ENCODE peak calls at places on chromosome 21, in five cellular contexts. B, H, K, Q and C are unnamed samples.

GRCh38 chr21:32064511-32064910 is 191.7 kb downstream of the HUNK start:
- DNase-seq in B (no peak), H (no peak), K (no peak), Q (no peak), C (no peak)

GRCh38 chr21:20882462-20883415 is 115.5 kb upstream of the NCAM2 start:
- DNase-seq in B (peak), H (peak), K (no peak), Q (no peak), C (peak)

GRCh38 chr21:44297525-44298290 is 2.1 kb upstream of the PFKL start:
- DNase-seq in B (peak), H (peak), K (peak), Q (peak), C (peak)

GRCh38 chr21:41419921-41420862 is 5.8 kb upstream of the MX1 start:
- DNase-seq in B (peak), H (peak), K (peak), Q (peak), C (peak)

GRCh38 chr21:28069446-28069845 is 923.2 kb downstream of the LTN1 start:
- DNase-seq in B (no peak), H (no peak), K (no peak), Q (no peak), C (no peak)

GRCh38 chr21:44092201-44092600 is 15.0 kb upstream of the PWP2 start:
- DNase-seq in B (no peak), H (no peak), K (no peak), Q (no peak), C (no peak)

GRCh38 chr21:37447288-37447936 is 80.8 kb downstream of the DYRK1A start:
- DNase-seq in B (no peak), H (no peak), K (no peak), Q (no peak), C (no peak)

GRCh38 chr21:41428311-41428710 is 2.3 kb downstream of the MX1 start:
- DNase-seq in B (no peak), H (no peak), K (no peak), Q (no peak), C (no peak)

GRCh38 chr21:35470522-35470921 is 421.4 kb upstream of the RUNX1 start:
- DNase-seq in B (no peak), H (peak), K (no peak), Q (no peak), C (no peak)

GRCh38 chr21:22223385-22223784 is 1225.2 kb downstream of the NCAM2 start:
- DNase-seq in B (no peak), H (no peak), K (peak), Q (no peak), C (no peak)

GRCh38 chr21:25790122-25790951 is 55.6 kb downstream of the GABPA start:
- DNase-seq in B (peak), H (peak), K (no peak), Q (peak), C (peak)

GRCh38 chr21:44383216-44383615 is 29.8 kb downstream of the TRPM2 start:
- DNase-seq in B (no peak), H (no peak), K (no peak), Q (no peak), C (no peak)

GRCh38 chr21:14366998-14367397 is 15.9 kb downstream of the HSPA13 start:
- DNase-seq in B (no peak), H (no peak), K (no peak), Q (no peak), C (no peak)

GRCh38 chr21:19340303-19340702 is 936.7 kb upstream of the TMPRSS15 start:
- DNase-seq in B (no peak), H (no peak), K (no peak), Q (no peak), C (no peak)

GRCh38 chr21:34930971-34931370 is 118.1 kb downstream of the RUNX1 start:
- DNase-seq in B (no peak), H (no peak), K (no peak), Q (no peak), C (no peak)

GRCh38 chr21:17590443-17590842 is 22.3 kb downstream of the BTG3 start:
- DNase-seq in B (no peak), H (no peak), K (no peak), Q (no peak), C (no peak)

GRCh38 chr21:31130821-31131220 is 92.5 kb upstream of the KRTAP19-8 start:
- DNase-seq in B (no peak), H (no peak), K (no peak), Q (no peak), C (no peak)

GRCh38 chr21:15732290-15732995 is 2.7 kb downstream of the USP25 start:
- DNase-seq in B (no peak), H (no peak), K (peak), Q (peak), C (no peak)

GRCh38 chr21:36892201-36892600 is 74.3 kb downstream of the HLCS start:
- DNase-seq in B (no peak), H (no peak), K (no peak), Q (no peak), C (no peak)

GRCh38 chr21:30227633-30228404 is 11.9 kb upstream of the CLDN8 start:
- DNase-seq in B (no peak), H (peak), K (no peak), Q (no peak), C (no peak)

GRCh38 chr21:37204580-37204979 is 62.6 kb downstream of the VPS26C start:
- DNase-seq in B (no peak), H (no peak), K (no peak), Q (no peak), C (no peak)

GRCh38 chr21:21715286-21715969 is 717.2 kb downstream of the NCAM2 start:
- DNase-seq in B (no peak), H (no peak), K (no peak), Q (no peak), C (no peak)

DNA sequence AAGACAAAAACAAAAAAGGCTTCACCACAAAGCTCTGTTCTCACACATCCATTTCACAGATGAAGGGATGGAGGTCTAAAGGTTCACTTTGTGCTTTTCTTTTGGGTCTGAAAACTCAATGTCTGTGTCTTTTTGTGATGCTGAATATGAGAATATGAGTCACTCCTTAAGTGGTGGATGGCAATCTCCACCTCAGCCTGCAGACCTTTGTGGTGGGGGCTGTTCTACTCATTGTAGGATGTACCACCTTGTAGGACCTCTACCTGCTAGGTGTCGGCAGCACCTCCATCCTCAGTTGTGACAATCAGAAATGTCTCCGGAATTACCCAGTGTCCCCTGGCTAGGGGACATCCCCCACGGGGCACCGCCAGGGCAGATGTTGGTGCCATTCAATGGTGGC is 42.8 kb downstream of the UBASH3A start:
- DNase-seq in B (no peak), H (no peak), K (no peak), Q (no peak), C (no peak)
- TF ChIP-seq ZBTB33 in B (no peak), H (no peak), K (no peak), Q (no peak), C (no peak)

DNA sequence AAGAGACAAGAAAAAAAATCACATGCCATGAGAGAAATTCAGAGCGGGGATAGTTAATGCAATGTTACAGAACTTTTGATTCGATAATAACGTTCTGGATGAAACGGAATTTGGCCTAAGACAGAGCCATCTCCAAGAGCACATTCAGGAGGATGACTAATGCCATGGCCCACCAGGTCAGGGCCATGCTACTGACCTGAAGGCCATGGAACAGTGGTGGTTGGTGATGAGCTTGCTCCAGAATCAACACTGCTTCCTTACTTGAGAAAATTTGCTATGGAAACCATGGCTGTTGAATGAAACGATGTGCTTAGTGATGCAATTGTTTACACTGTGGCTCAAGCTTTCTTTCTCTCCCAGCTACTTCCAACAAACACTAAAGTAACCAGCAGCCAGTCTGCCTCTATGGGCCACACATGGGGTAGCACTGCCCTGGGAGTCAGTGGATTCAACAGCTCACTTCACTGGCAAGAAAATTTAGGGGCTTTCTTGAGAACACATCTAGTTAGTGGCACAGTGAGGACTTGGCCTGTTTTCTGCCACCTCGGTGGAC is 299.1 kb downstream of the PCP4 start:
- DNase-seq in B (no peak), H (no peak), K (no peak), Q (no peak), C (no peak)
- TF ChIP-seq ZBTB33 in B (no peak), H (no peak), K (no peak), Q (no peak), C (no peak)

GRCh38 chr21:39087976-39088370 is 95.3 kb downstream of the PSMG1 start:
- DNase-seq in B (no peak), H (no peak), K (no peak), Q (no peak), C (no peak)

GRCh38 chr21:39085843-39086415 is 97.3 kb downstream of the PSMG1 start:
- DNase-seq in B (no peak), H (no peak), K (no peak), Q (no peak), C (no peak)

GRCh38 chr21:39087238-39087975 is 95.8 kb downstream of the PSMG1 start:
- DNase-seq in B (no peak), H (no peak), K (no peak), Q (no peak), C (no peak)

GRCh38 chr21:39086547-39086946 is 96.7 kb downstream of the PSMG1 start:
- DNase-seq in B (no peak), H (no peak), K (no peak), Q (no peak), C (no peak)

GRCh38 chr21:39088831-39089380 is 94.3 kb downstream of the PSMG1 start:
- DNase-seq in B (no peak), H (peak), K (no peak), Q (peak), C (no peak)
- TF ChIP-seq ZBTB33 in B (no peak), H (no peak), K (no peak), Q (no peak), C (no peak)

DNA sequence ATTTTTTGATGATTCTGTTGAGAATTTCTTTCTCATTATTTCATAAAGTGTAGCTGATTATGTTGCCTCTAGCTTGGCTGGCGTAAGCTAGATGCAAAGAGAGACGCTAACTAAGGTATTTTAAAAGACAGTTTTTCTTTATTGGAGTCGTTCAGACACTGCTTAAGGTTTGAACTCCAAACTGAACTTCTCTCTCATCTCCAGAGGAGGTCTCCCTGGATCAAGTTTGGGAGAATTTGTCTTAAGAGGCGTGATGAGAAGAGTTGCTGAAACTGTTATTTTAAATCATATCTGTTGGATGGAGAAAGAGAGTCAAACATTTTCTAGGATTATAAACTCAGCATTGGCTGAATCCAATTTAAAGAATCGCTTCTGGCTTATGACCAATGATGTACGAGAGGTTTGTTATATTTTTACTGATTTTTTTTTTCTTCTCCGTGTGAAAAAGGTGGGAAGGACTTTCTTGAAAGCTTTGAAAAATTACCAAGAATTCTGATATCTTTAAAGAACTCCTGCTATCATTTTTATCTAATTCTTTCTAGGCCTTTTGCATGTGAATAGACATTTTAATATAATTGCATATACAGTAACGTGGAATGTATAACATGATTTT is 34.0 kb downstream of the MAP3K7CL start:
- DNase-seq in B (peak), H (peak), K (no peak), Q (peak), C (peak)
- TF ChIP-seq ZBTB33 in B (no peak), H (no peak), K (no peak), Q (no peak), C (no peak)

GRCh38 chr21:45867041-45867630 is 114.4 kb upstream of the COL6A1 start:
- DNase-seq in B (no peak), H (no peak), K (no peak), Q (no peak), C (no peak)

GRCh38 chr21:45866473-45867010 is 115.0 kb upstream of the COL6A1 start:
- DNase-seq in B (no peak), H (no peak), K (no peak), Q (no peak), C (no peak)

GRCh38 chr21:45868488-45868887 is 113.1 kb upstream of the COL6A1 start:
- DNase-seq in B (no peak), H (no peak), K (no peak), Q (no peak), C (no peak)

GRCh38 chr21:45868086-45868485 is 113.5 kb upstream of the COL6A1 start:
- DNase-seq in B (no peak), H (no peak), K (no peak), Q (no peak), C (no peak)

GRCh38 chr21:45867671-45868081 is 113.9 kb upstream of the COL6A1 start:
- DNase-seq in B (no peak), H (no peak), K (no peak), Q (no peak), C (no peak)
- TF ChIP-seq ZBTB33 in B (no peak), H (no peak), K (no peak), Q (no peak), C (no peak)